ENCODE peak calls at places on chromosomes 16 and 17, in seven cellular contexts. X is NCI-H748 treated with DMSO at 0.1 percent for 48 hours; T is activated CD4-positive, alpha-beta T cell treated with anti-CD3 and anti-CD28 coated beads for 48 hours; M is T-helper 2 cell; U is ELR; F is heart left ventricle; J is RWPE1. D is an unnamed sample.

GRCh38 chr17:35063514-35064223 is at the start of gene RFFL:
- DNase-seq in X (no peak), T (peak; percentile 91), M (peak; percentile 82), U (peak; percentile 99), F (peak; percentile 83), J (peak; percentile 96), D (no peak)

GRCh38 chr16:3152273-3153076 is 17.6 kb downstream of the ZNF213 start:
- DNase-seq in X (peak; percentile 83), T (peak; percentile 95), M (peak; percentile 54), U (peak; percentile 91), F (peak; percentile 87), J (peak; percentile 78), D (peak; percentile 71)

GRCh38 chr17:77235370-77236080 is 94.8 kb downstream of the SEC14L1 start:
- DNase-seq in X (no peak), T (peak; percentile 45), M (no peak), U (peak; percentile 78), F (peak; percentile 45), J (no peak), D (no peak)

GRCh38 chr16:71896688-71897368 is 1.5 kb downstream of the IST1 start:
- DNase-seq in X (no peak), T (no peak), M (no peak), U (no peak), F (no peak), J (no peak), D (no peak)

GRCh38 chr16:67456383-67457140 is 24.4 kb downstream of the ATP6V0D1 start:
- DNase-seq in X (no peak), T (peak; percentile 13), M (no peak), U (peak; percentile 46), F (peak; percentile 54), J (no peak), D (no peak)

GRCh38 chr17:29386760-29387159 is 3.4 kb upstream of the TAOK1 start:
- DNase-seq in X (no peak), T (no peak), M (no peak), U (no peak), F (no peak), J (no peak), D (no peak)

GRCh38 chr17:49031965-49032928 is 35.1 kb downstream of the IGF2BP1 start:
- DNase-seq in X (peak; percentile 53), T (peak; percentile 63), M (peak; percentile 19), U (peak; percentile 88), F (no peak), J (peak; percentile 85), D (peak; percentile 8)

GRCh38 chr16:51854401-51854951 is 692.5 kb downstream of the TOX3 start:
- DNase-seq in X (no peak), T (no peak), M (no peak), U (no peak), F (no peak), J (no peak), D (no peak)

D was measured in NCI-H1436 treated with DMSO at 0.1 percent for 48 hours.